ENCODE peak calls at places on chromosomes 13 and 19, in four cellular contexts. One of them, this sample, is unnamed.

GRCh38 chr19:47598407-47599349 is 10.3 kb upstream of the BICRA start:
- DNase-seq in SHP77: no peak
- DNase-seq in amniotic stem cell: peak
- DNase-seq in activated CD4-positive, alpha-beta T cell treated with anti-CD3 and anti-CD28 coated beads, Interleukin-2, amount 50 U/mL, for 48 hours: no peak
- DNase-seq in this sample: peak

GRCh38 chr13:96020155-96020575 is 33.0 kb downstream of the UGGT2 start:
- DNase-seq in SHP77: peak
- DNase-seq in activated CD4-positive, alpha-beta T cell treated with anti-CD3 and anti-CD28 coated beads, Interleukin-2, amount 50 U/mL, for 48 hours: no peak
- DNase-seq in amniotic stem cell: peak
- DNase-seq in this sample: no peak

GRCh38 chr13:64855506-64855905 is 2374.6 kb downstream of the PCDH9 start:
- DNase-seq in activated CD4-positive, alpha-beta T cell treated with anti-CD3 and anti-CD28 coated beads, Interleukin-2, amount 50 U/mL, for 48 hours: no peak
- DNase-seq in amniotic stem cell: no peak
- DNase-seq in SHP77: no peak
- DNase-seq in this sample: no peak

GRCh38 chr13:93262729-93263128 is 36.1 kb downstream of the GPC6 start:
- DNase-seq in SHP77: no peak
- DNase-seq in activated CD4-positive, alpha-beta T cell treated with anti-CD3 and anti-CD28 coated beads, Interleukin-2, amount 50 U/mL, for 48 hours: no peak
- DNase-seq in amniotic stem cell: no peak
- DNase-seq in this sample: no peak

GRCh38 chr19:53879145-53880037 is 2.6 kb upstream of the PRKCG start:
- DNase-seq in amniotic stem cell: peak
- DNase-seq in SHP77: peak
- DNase-seq in activated CD4-positive, alpha-beta T cell treated with anti-CD3 and anti-CD28 coated beads, Interleukin-2, amount 50 U/mL, for 48 hours: peak
- DNase-seq in this sample: peak

GRCh38 chr19:54317108-54317964 is 4.4 kb upstream of the LILRA5 start:
- DNase-seq in amniotic stem cell: no peak
- DNase-seq in activated CD4-positive, alpha-beta T cell treated with anti-CD3 and anti-CD28 coated beads, Interleukin-2, amount 50 U/mL, for 48 hours: no peak
- DNase-seq in SHP77: no peak
- DNase-seq in this sample: no peak

GRCh38 chr19:43148233-43148632 is 38.1 kb downstream of the PSG5 start:
- DNase-seq in activated CD4-positive, alpha-beta T cell treated with anti-CD3 and anti-CD28 coated beads, Interleukin-2, amount 50 U/mL, for 48 hours: no peak
- DNase-seq in amniotic stem cell: no peak
- DNase-seq in SHP77: no peak
- DNase-seq in this sample: no peak

GRCh38 chr19:29876414-29876813 is 64.6 kb downstream of the CCNE1 start:
- DNase-seq in SHP77: no peak
- DNase-seq in activated CD4-positive, alpha-beta T cell treated with anti-CD3 and anti-CD28 coated beads, Interleukin-2, amount 50 U/mL, for 48 hours: no peak
- DNase-seq in amniotic stem cell: no peak
- DNase-seq in this sample: no peak

GRCh38 chr19:5257155-5258045 is 83.2 kb downstream of the PTPRS start:
- DNase-seq in activated CD4-positive, alpha-beta T cell treated with anti-CD3 and anti-CD28 coated beads, Interleukin-2, amount 50 U/mL, for 48 hours: no peak
- DNase-seq in SHP77: no peak
- DNase-seq in amniotic stem cell: no peak
- DNase-seq in this sample: no peak

GRCh38 chr19:49533551-49534488 is 6.0 kb downstream of the RCN3 start:
- DNase-seq in amniotic stem cell: no peak
- DNase-seq in activated CD4-positive, alpha-beta T cell treated with anti-CD3 and anti-CD28 coated beads, Interleukin-2, amount 50 U/mL, for 48 hours: peak
- DNase-seq in SHP77: peak
- DNase-seq in this sample: peak